ENCODE peak calls at places on chromosomes 6 and 20, in ten cellular contexts. K is HEK293T; J is NCI-H1694 treated with DMSO at 0.1 percent for 48 hours; R is naive thymus-derived CD8-positive, alpha-beta T cell; B is left kidney; Z is NCI-H1105 treated with DMSO at 0.1 percent for 48 hours; I is fibroblast of mammary gland; V is effector CD4-positive, alpha-beta T cell; D is HCT116; T is glutamatergic neuron. U is an unnamed sample.

GRCh38 chr20:43404880-43405279 is 52.8 kb upstream of the SRSF6 start:
- DNase-seq in J (no peak), Z (no peak), K (no peak), I (peak; percentile 31), V (no peak), R (no peak), T (no peak), B (no peak), D (peak; percentile 23), U (no peak)

GRCh38 chr6:45148278-45148677 is 179.9 kb upstream of the RUNX2 start:
- DNase-seq in T (no peak), Z (no peak), D (no peak), B (no peak), K (no peak), J (no peak), I (peak; percentile 60), R (no peak), V (no peak), U (no peak)

GRCh38 chr6:10730254-10730653 is 7.4 kb downstream of the TMEM14C start:
- DNase-seq in V (no peak), J (no peak), I (no peak), T (no peak), R (no peak), B (peak; percentile 15), D (no peak), K (no peak), Z (no peak), U (no peak)

GRCh38 chr6:55868910-55869479 is 6.4 kb downstream of the BMP5 start:
- DNase-seq in J (no peak), R (no peak), B (peak; percentile 57), Z (no peak), I (peak; percentile 11), D (peak; percentile 2), K (peak; percentile 18), T (no peak), V (no peak), U (no peak)

GRCh38 chr20:19767070-19767469 is 9.0 kb downstream of the RIN2 start:
- DNase-seq in T (no peak), Z (no peak), B (no peak), J (no peak), V (no peak), R (no peak), D (no peak), K (no peak), I (no peak), U (peak; percentile 44)

GRCh38 chr6:5036309-5036708 is 32.5 kb upstream of the RPP40 start:
- DNase-seq in R (no peak), B (peak; percentile 82), K (no peak), D (peak; percentile 8), J (peak; percentile 79), T (peak; percentile 77), V (no peak), I (peak; percentile 32), Z (no peak), U (peak; percentile 71)

GRCh38 chr6:3427740-3428085 is 29.1 kb downstream of the SLC22A23 start:
- DNase-seq in I (peak; percentile 57), V (no peak), Z (no peak), D (no peak), B (peak; percentile 29), K (no peak), J (no peak), T (no peak), R (no peak), U (no peak)

GRCh38 chr20:49818810-49819209 is 6.2 kb downstream of the SLC9A8 start:
- DNase-seq in Z (no peak), R (no peak), J (no peak), D (no peak), B (no peak), I (no peak), V (no peak), K (no peak), T (no peak), U (no peak)

GRCh38 chr20:23151885-23152284 is 65.8 kb upstream of the CD93 start:
- DNase-seq in Z (no peak), R (no peak), K (no peak), D (no peak), I (peak; percentile 32), J (no peak), V (no peak), B (no peak), T (no peak), U (no peak)

GRCh38 chr20:51434026-51434425 is 108.5 kb downstream of the NFATC2 start:
- DNase-seq in B (no peak), Z (no peak), V (no peak), I (no peak), K (no peak), T (no peak), J (no peak), R (no peak), D (no peak), U (no peak)

GRCh38 chr6:149026530-149026942 is 279.7 kb downstream of the UST start:
- DNase-seq in B (peak; percentile 68), T (peak; percentile 46), V (no peak), D (peak; percentile 70), J (peak; percentile 3), K (peak; percentile 51), Z (peak; percentile 67), I (peak; percentile 97), R (no peak), U (peak; percentile 74)

GRCh38 chr6:83860347-83860731 is 850 bp downstream of the CYB5R4 start:
- DNase-seq in Z (no peak), J (no peak), I (no peak), B (no peak), T (no peak), K (no peak), D (no peak), V (no peak), R (no peak), U (no peak)

GRCh38 chr6:34792605-34793500 is 970 bp downstream of the BLTP3A start:
- DNase-seq in K (peak; percentile 31), B (peak; percentile 68), T (peak; percentile 34), D (no peak), Z (peak; percentile 46), V (no peak), I (peak; percentile 74), R (peak; percentile 3), J (no peak), U (peak; percentile 42)

GRCh38 chr20:49685161-49685601 is 28.5 kb downstream of the B4GALT5 start:
- DNase-seq in V (no peak), J (no peak), T (no peak), B (no peak), R (no peak), K (no peak), I (peak; percentile 25), D (no peak), Z (no peak), U (no peak)

GRCh38 chr6:156589281-156589680 is 187.9 kb upstream of the ARID1B start:
- DNase-seq in Z (no peak), D (no peak), K (no peak), J (no peak), V (no peak), B (no peak), R (no peak), I (peak; percentile 34), T (no peak), U (no peak)

GRCh38 chr6:10138917-10139316 is 276.0 kb downstream of the TFAP2A start:
- DNase-seq in R (no peak), V (no peak), D (no peak), T (no peak), K (no peak), J (no peak), I (no peak), Z (no peak), B (no peak), U (no peak)

GRCh38 chr6:12136905-12137304 is 124.8 kb downstream of the HIVEP1 start:
- DNase-seq in R (no peak), B (no peak), D (no peak), I (peak; percentile 54), V (no peak), Z (no peak), J (no peak), T (no peak), K (no peak), U (no peak)

GRCh38 chr6:117906905-117907599 is at the start of gene SLC35F1:
- DNase-seq in B (peak; percentile 83), V (no peak), D (no peak), Z (peak; percentile 67), I (no peak), T (peak; percentile 87), K (peak; percentile 83), J (peak; percentile 4), R (peak; percentile 4), U (peak; percentile 64)

GRCh38 chr6:169145991-169146501 is 107.6 kb downstream of the THBS2 start:
- DNase-seq in Z (no peak), J (no peak), V (no peak), B (no peak), I (peak; percentile 59), D (no peak), R (no peak), K (no peak), T (no peak), U (no peak)

GRCh38 chr6:40714576-40715500 is 127.7 kb upstream of the LRFN2 start:
- DNase-seq in V (no peak), Z (no peak), D (no peak), R (no peak), I (no peak), T (no peak), K (no peak), B (no peak), J (no peak), U (peak; percentile 44)

GRCh38 chr20:38645318-38645717 is 43.7 kb downstream of the ARHGAP40 start:
- DNase-seq in K (no peak), D (no peak), J (no peak), V (no peak), Z (no peak), R (no peak), I (no peak), B (no peak), T (no peak), U (no peak)

GRCh38 chr20:33653218-33653899 is 8.8 kb upstream of the C20orf144 start:
- DNase-seq in R (peak; percentile 39), B (peak; percentile 91), K (peak; percentile 82), D (peak; percentile 35), J (peak; percentile 59), T (peak; percentile 84), Z (peak; percentile 86), I (peak; percentile 72), V (no peak), U (no peak)

GRCh38 chr6:44642870-44643522 is 255.5 kb downstream of the CDC5L start:
- DNase-seq in B (no peak), R (no peak), I (peak; percentile 90), T (no peak), Z (peak; percentile 81), D (no peak), J (no peak), K (no peak), V (no peak), U (no peak)

GRCh38 chr6:46412662-46413061 is 78.6 kb downstream of the RCAN2 start:
- DNase-seq in B (no peak), D (no peak), Z (no peak), I (no peak), T (no peak), J (no peak), V (no peak), R (no peak), K (no peak), U (no peak)

GRCh38 chr6:83083476-83083875 is 16.0 kb downstream of the DOP1A start:
- DNase-seq in B (no peak), V (no peak), K (no peak), D (no peak), I (no peak), J (no peak), R (no peak), Z (no peak), T (no peak), U (no peak)

GRCh38 chr20:61608275-61609085 is 356.4 kb downstream of the CDH4 start:
- DNase-seq in R (no peak), I (peak; percentile 22), T (no peak), J (no peak), K (peak; percentile 35), B (peak; percentile 92), Z (no peak), V (no peak), D (no peak), U (peak; percentile 81)

GRCh38 chr6:104955927-104956662 is 812 bp upstream of the LIN28B start:
- DNase-seq in I (no peak), T (peak; percentile 76), D (no peak), B (peak; percentile 74), V (no peak), K (peak; percentile 46), R (no peak), Z (no peak), J (no peak), U (no peak)

GRCh38 chr6:161489626-161490306 is 215.9 kb upstream of the AGPAT4 start:
- DNase-seq in Z (no peak), T (no peak), D (no peak), R (no peak), K (no peak), I (no peak), V (no peak), B (no peak), J (no peak), U (no peak)